ENCODE peak calls at places on chromosomes 6 and 20, in nine cellular contexts. V is adrenal gland, T is spleen, S is left lung, W is heart left ventricle, Q is H9, B is psoas muscle, I is uterus, N is fibroblast of lung. P is an unnamed sample.

GRCh38 chr6:41693866-41694265 is 41.5 kb downstream of the TFEB start:
- DNase-seq in V (no peak), T (no peak), S (no peak), W (no peak), Q (no peak), B (no peak), I (no peak), N (no peak), P (no peak)

GRCh38 chr20:47607208-47607613 is 105.5 kb downstream of the NCOA3 start:
- DNase-seq in V (no peak), T (no peak), S (no peak), W (no peak), Q (no peak), B (no peak), I (no peak), N (peak; percentile 61), P (no peak)

GRCh38 chr6:160513836-160514235 is 150.2 kb downstream of the LPA start:
- DNase-seq in V (no peak), T (no peak), S (no peak), W (no peak), Q (no peak), B (no peak), I (no peak), N (peak; percentile 20), P (no peak)

GRCh38 chr6:17032595-17033591 is 69.0 kb upstream of the STMND1 start:
- DNase-seq in V (peak; percentile 84), T (no peak), S (peak; percentile 63), W (peak; percentile 65), Q (no peak), B (peak; percentile 61), I (peak; percentile 88), N (peak; percentile 95), P (peak; percentile 52)

GRCh38 chr20:19453781-19454310 is 241.4 kb downstream of the SLC24A3 start:
- DNase-seq in V (no peak), T (no peak), S (no peak), W (no peak), Q (no peak), B (no peak), I (peak; percentile 33), N (no peak), P (no peak)

GRCh38 chr20:361562-361961 is 14.7 kb downstream of the NRSN2 start:
- DNase-seq in V (no peak), T (no peak), S (no peak), W (no peak), Q (no peak), B (no peak), I (no peak), N (no peak), P (no peak)

GRCh38 chr20:63126876-63127699 is 88.8 kb downstream of the YTHDF1 start:
- DNase-seq in V (peak; percentile 6), T (peak; percentile 54), S (peak; percentile 27), W (peak; percentile 7), Q (no peak), B (peak; percentile 28), I (no peak), N (no peak), P (peak; percentile 11)

GRCh38 chr20:36550797-36551299 is 9.5 kb downstream of the MYL9 start:
- DNase-seq in V (peak; percentile 77), T (peak; percentile 64), S (no peak), W (no peak), Q (no peak), B (peak; percentile 49), I (peak; percentile 58), N (peak; percentile 38), P (no peak)

GRCh38 chr6:163538331-163538730 is 123.8 kb downstream of the QKI start:
- DNase-seq in V (no peak), T (no peak), S (no peak), W (no peak), Q (peak; percentile 41), B (no peak), I (no peak), N (no peak), P (no peak)

GRCh38 chr6:116370717-116371383 is at the start of gene DSE:
- DNase-seq in V (peak; percentile 77), T (peak; percentile 96), S (peak; percentile 92), W (peak; percentile 90), Q (peak; percentile 85), B (peak; percentile 91), I (peak; percentile 87), N (peak; percentile 88), P (peak; percentile 86)

GRCh38 chr6:158061709-158062461 is 80.2 kb downstream of the SYNJ2 start:
- DNase-seq in V (no peak), T (peak; percentile 71), S (no peak), W (no peak), Q (no peak), B (no peak), I (no peak), N (peak; percentile 90), P (no peak)

DNA sequence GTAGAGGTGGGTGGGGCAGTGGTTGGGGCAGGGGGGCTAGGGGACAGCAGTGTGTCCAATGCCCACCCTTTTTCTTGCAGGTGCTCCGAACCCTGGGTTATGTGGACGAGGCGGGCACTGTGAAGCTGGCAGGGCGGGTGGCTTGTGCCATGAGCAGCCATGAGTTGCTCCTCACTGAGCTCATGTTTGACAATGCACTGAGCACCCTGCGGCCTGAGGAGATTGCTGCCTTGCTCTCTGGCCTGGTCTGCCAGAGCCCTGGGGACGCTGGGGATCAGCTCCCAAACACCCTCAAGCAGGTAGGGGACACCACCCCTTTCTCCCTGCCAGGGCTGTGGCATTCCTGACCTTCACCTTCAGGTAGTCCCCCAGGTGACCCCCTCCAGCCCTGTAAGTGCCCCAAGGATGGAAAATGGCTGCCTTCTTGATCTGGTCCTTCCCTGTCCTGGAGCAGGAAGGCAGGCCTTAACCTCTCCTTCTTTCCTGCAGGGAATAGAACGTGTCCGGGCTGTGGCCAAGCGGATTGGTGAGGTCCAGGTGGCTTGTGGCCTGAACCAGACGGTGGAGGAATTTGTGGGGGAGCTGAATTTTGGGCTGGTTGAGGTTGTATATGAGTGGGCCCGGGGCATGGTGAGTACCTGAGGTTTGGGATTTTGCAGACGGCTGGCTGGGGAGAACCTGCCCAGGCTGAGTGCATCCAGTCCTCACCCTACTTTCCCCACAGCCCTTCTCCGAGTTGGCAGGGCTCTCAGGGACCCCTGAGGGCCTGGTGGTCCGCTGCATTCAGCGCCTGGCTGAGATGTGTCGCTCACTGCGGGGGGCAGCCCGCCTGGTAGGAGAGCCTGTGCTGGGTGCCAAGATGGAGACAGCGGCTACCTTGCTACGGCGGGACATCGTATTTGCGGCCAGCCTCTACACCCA is 2.9 kb downstream of the DXO start:
- DNase-seq in V (no peak), T (peak; percentile 72), S (no peak), W (no peak), Q (no peak), B (no peak), I (no peak), N (no peak), P (peak; percentile 48)
- TF ChIP-seq CTCF in V (no peak), T (no peak), S (no peak), W (no peak), Q (no peak), B (no peak), I (no peak), N (no peak), P (no peak)

GRCh38 chr20:9508240-9508661 is 6.1 kb upstream of the LAMP5 start:
- DNase-seq in V (no peak), T (no peak), S (no peak), W (no peak), Q (no peak), B (no peak), I (no peak), N (no peak), P (no peak)
- H3K4me1 ChIP-seq in V (no peaks in the 10 kb centered on the region), T (peaks cover 3% of the 10 kb centered on the region), S (peaks cover 8% of the 10 kb centered on the region), W (peaks cover 14% of the 10 kb centered on the region), Q (no peaks in the 10 kb centered on the region), B (no peaks in the 10 kb centered on the region), I (no peaks in the 10 kb centered on the region), N (no peaks in the 10 kb centered on the region), P (no peaks in the 10 kb centered on the region)

GRCh38 chr6:37005061-37005810 is at the start of gene FGD2:
- DNase-seq in V (no peak), T (peak; percentile 90), S (no peak), W (no peak), Q (no peak), B (no peak), I (no peak), N (no peak), P (no peak)

GRCh38 chr6:37006793-37007339 is 1.4 kb downstream of the FGD2 start:
- DNase-seq in V (no peak), T (no peak), S (no peak), W (no peak), Q (no peak), B (no peak), I (no peak), N (peak; percentile 60), P (no peak)

GRCh38 chr6:37007340-37008043 is 2.0 kb downstream of the FGD2 start:
- DNase-seq in V (no peak), T (no peak), S (no peak), W (no peak), Q (no peak), B (no peak), I (no peak), N (no peak), P (no peak)

GRCh38 chr6:37004044-37004984 is 1.1 kb upstream of the FGD2 start:
- DNase-seq in V (no peak), T (no peak), S (no peak), W (no peak), Q (no peak), B (no peak), I (no peak), N (no peak), P (no peak)

DNA sequence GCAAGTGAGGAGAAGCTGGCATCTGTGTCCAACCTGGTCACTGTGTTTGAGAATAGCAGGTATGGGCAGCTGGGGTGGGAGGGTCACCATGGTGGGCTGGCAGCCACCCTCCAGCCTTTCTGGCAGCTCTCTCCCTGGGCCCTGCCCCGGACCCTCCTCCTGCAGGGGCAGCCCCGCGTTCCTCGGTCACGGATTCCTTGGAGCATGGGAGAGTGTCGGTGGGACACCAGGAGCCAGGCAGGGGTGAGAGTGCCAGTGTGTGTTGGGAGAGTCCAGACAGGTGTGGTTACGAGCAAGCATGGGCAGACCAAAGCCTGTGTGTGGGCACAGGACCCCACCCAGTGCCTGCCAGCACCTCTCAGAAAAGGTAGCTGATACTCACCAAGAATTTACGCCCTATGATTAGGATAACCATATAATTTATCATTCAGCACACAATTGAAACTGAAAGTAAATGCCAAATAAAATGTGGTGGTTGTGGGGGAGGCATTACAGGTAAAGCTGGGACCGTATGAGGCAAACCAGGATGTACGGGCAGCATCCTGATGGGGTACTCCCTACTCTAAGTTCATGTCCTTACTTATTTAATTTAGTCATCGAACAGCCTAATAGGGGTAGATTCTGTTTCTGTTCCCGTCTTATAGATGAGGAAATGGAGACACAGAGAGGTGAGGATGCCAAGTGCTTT is 516 bp downstream of the FGD2 start:
- DNase-seq in V (no peak), T (peak; percentile 84), S (no peak), W (no peak), Q (no peak), B (no peak), I (no peak), N (no peak), P (no peak)
- H3K27ac ChIP-seq in V (no peak overlapping the region), T (peak overlapping the region; percentile 81), S (peak overlapping the region; percentile 29), W (peak overlapping the region; percentile 25), Q (no peak overlapping the region), B (no peak overlapping the region), I (no peak overlapping the region), N (no peak overlapping the region), P (no peak overlapping the region)

DNA sequence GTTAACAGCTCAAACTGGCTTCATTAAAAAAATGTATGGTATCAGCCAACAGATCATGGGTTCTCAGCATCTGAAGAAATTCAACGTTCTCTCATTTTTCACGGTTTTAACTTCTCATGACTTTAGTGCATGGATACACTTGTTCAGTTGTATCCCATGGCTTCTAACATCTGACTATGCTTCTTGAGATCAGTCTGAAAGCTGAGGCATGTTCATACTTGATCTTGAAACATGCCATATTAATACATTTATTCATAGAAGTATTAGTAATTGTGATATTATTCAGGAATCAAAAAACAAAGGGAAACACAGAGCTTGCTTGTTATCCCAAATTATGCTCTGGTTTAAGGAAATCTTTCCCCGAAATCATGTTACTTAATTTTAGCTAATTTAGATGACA is 649.4 kb downstream of the PRKN start:
- DNase-seq in V (no peak), T (no peak), S (no peak), W (no peak), Q (no peak), B (no peak), I (no peak), N (no peak), P (no peak)
- TF ChIP-seq CTCF in V (no peak), T (no peak), S (no peak), W (no peak), Q (no peak), B (no peak), I (no peak), N (no peak), P (no peak)

P was measured in right lobe of liver.